ENCODE peak calls at places on chromosomes 1 and 21, in seven cellular contexts. G is fibroblast of pulmonary artery, S is tibial nerve, N is breast epithelium, K is foreskin fibroblast, J is GM10248, P is SK-N-SH. D is an unnamed sample.

GRCh38 chr1:916173-917075 is 7.3 kb upstream of the SAMD11 start:
- DNase-seq in K (no peak), N (no peak), G (peak; percentile 29), J (no peak), P (peak; percentile 91), S (no peak), D (no peak)

GRCh38 chr1:1169429-1170214 is 4.1 kb upstream of the TTLL10 start:
- DNase-seq in K (no peak), S (no peak), G (no peak), N (no peak), P (no peak), J (no peak), D (no peak)

GRCh38 chr1:154896811-154897286 is 26.8 kb upstream of the KCNN3 start:
- DNase-seq in N (no peak), P (no peak), J (no peak), S (no peak), G (no peak), K (no peak), D (no peak)

GRCh38 chr21:26565546-26565945 is 7.5 kb downstream of the CYYR1 start:
- DNase-seq in P (no peak), G (no peak), K (no peak), S (no peak), J (no peak), N (no peak), D (no peak)

GRCh38 chr1:26317612-26318337 is at the start of gene CD52:
- DNase-seq in P (no peak), K (no peak), G (no peak), N (no peak), S (no peak), J (peak; percentile 82), D (no peak)

GRCh38 chr1:60972841-60973364 is 109.5 kb upstream of the NFIA start:
- DNase-seq in S (no peak), K (peak; percentile 82), J (no peak), G (peak; percentile 76), P (no peak), N (no peak), D (peak; percentile 88)

GRCh38 chr21:39730418-39731107 is 14.4 kb upstream of the IGSF5 start:
- DNase-seq in G (no peak), S (no peak), J (no peak), K (no peak), P (no peak), N (no peak), D (no peak)

GRCh38 chr1:75725256-75725655 is 747 bp downstream of the ACADM start:
- DNase-seq in N (no peak), G (peak; percentile 29), S (no peak), P (no peak), K (no peak), J (no peak), D (peak; percentile 15)

GRCh38 chr1:170041423-170042207 is 32.9 kb downstream of the KIFAP3 start:
- DNase-seq in P (no peak), K (no peak), G (no peak), S (no peak), J (no peak), N (no peak), D (no peak)

GRCh38 chr1:111725192-111725591 is 14.0 kb downstream of the INKA2 start:
- DNase-seq in J (no peak), S (no peak), P (no peak), N (no peak), K (no peak), G (no peak), D (no peak)

GRCh38 chr1:238950786-238951185 is 435.6 kb upstream of the CHRM3 start:
- DNase-seq in P (no peak), N (no peak), S (no peak), G (no peak), K (no peak), J (no peak), D (no peak)

GRCh38 chr21:36032647-36033406 is 27.5 kb downstream of the SETD4 start:
- DNase-seq in G (no peak), K (no peak), S (no peak), P (no peak), N (no peak), J (no peak), D (no peak)

GRCh38 chr1:17569200-17570139 is 30.0 kb downstream of the ARHGEF10L start:
- DNase-seq in P (peak; percentile 60), N (no peak), K (peak; percentile 87), J (no peak), S (peak; percentile 84), G (peak; percentile 90), D (peak; percentile 87)

GRCh38 chr1:53896673-53897229 is 2.8 kb downstream of the DIO1 start:
- DNase-seq in P (no peak), J (no peak), S (no peak), K (peak; percentile 79), N (no peak), G (peak; percentile 69), D (peak; percentile 85)

GRCh38 chr1:181173761-181174371 is 85.4 kb downstream of the IER5 start:
- DNase-seq in K (no peak), P (no peak), G (no peak), S (no peak), J (no peak), N (no peak), D (no peak)

GRCh38 chr21:36263797-36264196 is 56.2 kb upstream of the MORC3 start:
- DNase-seq in G (no peak), P (no peak), S (no peak), N (no peak), K (no peak), J (no peak), D (no peak)

GRCh38 chr1:182671779-182672486 is 12.5 kb downstream of the RGS8 start:
- DNase-seq in S (no peak), J (no peak), P (peak; percentile 64), G (no peak), N (no peak), K (no peak), D (no peak)

GRCh38 chr1:77219166-77219887 is at the start of gene PIGK:
- DNase-seq in K (peak; percentile 83), J (peak; percentile 80), S (peak; percentile 68), N (peak; percentile 88), G (peak; percentile 91), P (peak; percentile 74), D (peak; percentile 89)
- TF ChIP-seq CTCF in K (no peak), J (no peak), S (no peak), N (no peak), G (no peak), P (peak; percentile 27), D (peak; percentile 32)

DNA sequence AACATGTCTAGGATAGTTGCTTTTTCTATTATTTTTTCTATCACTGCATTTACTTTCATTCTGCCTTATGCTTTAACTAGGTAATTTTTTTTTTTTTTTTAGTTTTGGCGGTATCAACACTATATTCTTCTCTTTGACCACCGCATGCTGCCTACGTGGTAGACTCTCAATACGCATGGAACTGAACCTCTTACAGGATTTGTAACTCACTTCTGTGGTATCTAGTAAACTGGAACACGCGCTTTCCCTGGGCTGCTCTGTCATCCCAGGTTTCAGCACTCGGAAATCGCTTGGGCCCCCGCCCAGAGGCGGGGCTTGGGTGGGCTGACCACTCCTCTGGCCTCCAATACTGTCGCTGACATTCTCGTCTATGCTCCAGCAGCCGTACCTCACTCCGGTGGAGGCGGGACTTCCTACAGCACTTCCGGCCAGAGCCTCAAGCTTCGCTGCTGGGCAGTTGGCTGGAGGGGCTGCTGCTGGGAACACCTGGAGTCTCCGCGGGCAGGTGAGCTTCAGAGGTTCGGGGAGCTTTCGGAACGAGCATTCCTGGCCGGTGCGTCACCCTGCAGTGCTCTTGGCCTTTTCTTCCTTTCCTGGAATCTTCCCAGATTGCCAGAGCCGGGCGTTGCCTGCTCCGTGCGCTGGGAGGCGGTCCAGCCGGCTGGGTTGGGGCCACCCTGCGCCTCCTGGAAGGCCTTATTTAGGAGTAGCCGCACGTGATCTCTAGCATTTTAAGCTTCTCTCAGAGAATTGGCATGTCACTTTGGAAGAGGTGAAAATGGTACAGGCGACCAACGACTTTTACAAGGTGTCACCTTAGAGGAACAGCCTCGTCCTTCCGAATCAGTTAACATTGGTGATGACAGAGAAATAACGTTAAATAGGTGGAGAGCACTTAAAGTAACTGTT is at the start of gene TBCE:
- DNase-seq in N (peak; percentile 93), S (peak; percentile 89), G (peak; percentile 98), P (peak; percentile 95), K (peak; percentile 98), J (peak; percentile 98), D (peak; percentile 98)
- TF ChIP-seq CTCF in N (no peak), S (no peak), G (no peak), P (peak; percentile 22), K (no peak), J (no peak), D (peak; percentile 35)

DNA sequence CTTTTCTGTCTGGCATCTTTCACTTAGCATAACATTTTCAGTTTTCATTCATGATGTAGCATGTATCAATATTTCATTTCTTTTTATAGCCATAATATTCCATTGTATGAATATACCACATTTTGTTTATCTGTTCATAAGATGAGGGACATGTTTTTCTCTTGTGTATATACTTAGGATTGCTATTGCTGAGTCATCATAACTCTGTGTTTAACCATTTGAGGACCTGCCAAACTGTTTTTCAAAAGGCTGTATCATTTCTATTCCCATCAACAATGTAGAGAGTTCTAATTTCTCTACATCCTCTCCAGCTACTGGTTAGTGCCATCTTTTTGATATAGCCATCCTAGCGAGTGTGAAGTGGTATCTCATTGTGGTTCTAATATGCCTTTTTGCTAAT is 26.2 kb downstream of the MPZL1 start:
- DNase-seq in S (no peak), P (no peak), K (no peak), J (no peak), G (peak; percentile 47), N (no peak), D (no peak)
- TF ChIP-seq CTCF in S (no peak), P (no peak), K (no peak), J (no peak), G (no peak), N (no peak), D (no peak)

DNA sequence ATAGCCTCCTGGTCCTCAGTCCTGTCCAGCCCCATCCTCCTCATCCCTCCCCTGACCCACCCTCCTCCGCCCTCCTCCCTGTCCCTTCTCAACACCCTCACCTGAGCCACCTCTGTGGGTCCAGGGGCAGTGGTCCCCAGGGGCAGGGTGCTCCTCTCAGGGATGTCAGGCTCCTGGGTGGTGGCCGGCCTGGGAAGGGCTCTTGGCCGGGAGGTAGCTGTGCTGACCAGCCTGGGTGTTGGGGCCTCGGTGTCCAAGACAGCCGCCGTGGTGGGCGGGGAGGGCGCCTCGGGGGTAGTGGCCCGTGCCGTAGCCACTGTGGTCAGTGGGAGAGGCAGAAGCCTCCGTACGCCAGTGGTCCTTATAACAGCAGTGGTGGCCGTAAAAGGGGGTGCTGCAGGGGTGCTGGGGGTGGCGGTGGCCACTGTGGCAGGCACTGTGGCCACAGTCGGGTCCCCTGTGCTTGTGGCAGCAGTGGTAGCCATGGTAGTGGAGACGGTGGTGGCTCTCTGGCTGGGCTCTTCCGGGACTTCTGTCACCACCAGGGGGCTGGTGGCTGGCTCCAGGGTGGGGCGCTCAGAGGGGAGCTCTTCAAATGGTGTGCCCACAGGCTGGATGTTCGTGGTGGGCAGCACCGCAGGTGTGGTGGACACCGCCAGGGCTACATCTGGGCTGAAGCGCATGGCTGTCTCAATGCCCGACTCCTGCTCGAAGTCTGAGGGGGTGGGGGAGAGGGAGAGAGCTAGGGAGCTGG is 31.9 kb downstream of the SDC3 start:
- DNase-seq in G (no peak), K (no peak), P (no peak), S (no peak), J (no peak), N (no peak), D (no peak)
- TF ChIP-seq CTCF in G (no peak), K (no peak), P (no peak), S (no peak), J (no peak), N (no peak), D (peak; percentile 50)